ENCODE peak calls at places on chromosomes 13 and 19, in six cellular contexts. V is stomach; M is right atrium auricular region; Q is spleen; T is CD4-positive, alpha-beta T cell; N is naive thymus-derived CD4-positive, alpha-beta T cell. P is an unnamed sample.

GRCh38 chr19:1079566-1080111 is 12.7 kb downstream of the ARHGAP45 start:
- DNase-seq in V (no peak), N (peak; percentile 61), M (no peak), Q (peak; percentile 85), T (peak; percentile 74), P (no peak)

GRCh38 chr13:97205971-97206370 is 16.2 kb upstream of the MBNL2 start:
- DNase-seq in M (no peak), V (no peak), Q (no peak), N (no peak), T (no peak), P (no peak)

GRCh38 chr19:49592486-49593232 is 1.7 kb downstream of the PRR12 start:
- DNase-seq in Q (peak; percentile 79), V (no peak), N (peak; percentile 20), T (no peak), M (no peak), P (no peak)

GRCh38 chr19:44741841-44742352 is 6.6 kb upstream of the BCL3 start:
- DNase-seq in M (peak; percentile 99), N (no peak), Q (peak; percentile 94), T (no peak), V (peak; percentile 98), P (no peak)

GRCh38 chr13:98869408-98870090 is 108.3 kb downstream of the DOCK9 start:
- DNase-seq in N (no peak), Q (no peak), M (no peak), V (peak; percentile 29), T (no peak), P (no peak)

GRCh38 chr19:50922316-50922853 is 11.2 kb upstream of the KLK4 start:
- DNase-seq in Q (peak; percentile 90), V (peak; percentile 75), N (peak; percentile 79), T (peak; percentile 55), M (peak; percentile 62), P (peak; percentile 67)

GRCh38 chr19:47111081-47111589 is 2.4 kb downstream of the ZC3H4 start:
- DNase-seq in T (peak; percentile 38), Q (peak; percentile 89), N (peak; percentile 46), M (no peak), V (peak; percentile 34), P (peak; percentile 33)

GRCh38 chr19:6459356-6460098 is at the start of gene SLC25A23:
- DNase-seq in T (peak; percentile 58), V (peak; percentile 74), N (peak; percentile 51), Q (peak; percentile 86), M (peak; percentile 62), P (peak; percentile 48)

GRCh38 chr13:112756967-112757758 is 67.3 kb downstream of the ATP11A start:
- DNase-seq in Q (peak; percentile 38), T (no peak), V (no peak), N (no peak), M (no peak), P (no peak)

GRCh38 chr19:51525731-51526130 is 5.7 kb downstream of the SIGLEC6 start:
- DNase-seq in M (no peak), V (no peak), Q (peak; percentile 24), T (no peak), N (no peak), P (no peak)

GRCh38 chr13:99941086-99941485 is 30.5 kb downstream of the ZIC5 start:
- DNase-seq in V (no peak), Q (no peak), T (no peak), N (no peak), M (no peak), P (no peak)

GRCh38 chr13:82749551-82749950 is 1132.7 kb downstream of the SLITRK1 start:
- DNase-seq in N (no peak), V (no peak), T (no peak), Q (no peak), M (no peak), P (no peak)

GRCh38 chr19:5557691-5558090 is 10.1 kb downstream of the TINCR start:
- DNase-seq in N (no peak), V (no peak), M (no peak), T (no peak), Q (no peak), P (no peak)

GRCh38 chr13:90445179-90445578 is 902.3 kb upstream of the MIR17HG start:
- DNase-seq in M (no peak), N (no peak), Q (no peak), V (no peak), T (no peak), P (no peak)

GRCh38 chr13:113083402-113084061 is 22.1 kb upstream of the F7 start:
- DNase-seq in Q (peak; percentile 48), M (peak; percentile 74), N (no peak), T (no peak), V (no peak), P (no peak)

GRCh38 chr19:20471441-20471840 is 94.1 kb downstream of the ZNF737 start:
- DNase-seq in V (no peak), Q (no peak), M (no peak), N (no peak), T (no peak), P (no peak)
- H3K9me3 ChIP-seq in V (no peaks in the 10 kb centered on the region), Q (no peaks in the 10 kb centered on the region), M (no peaks in the 10 kb centered on the region), N (no peaks in the 10 kb centered on the region), T (peaks cover 5% of the 10 kb centered on the region), P (no peaks in the 10 kb centered on the region)

GRCh38 chr19:9566729-9567128 is 17.6 kb downstream of the ZNF121 start:
- DNase-seq in Q (no peak), V (no peak), M (no peak), T (no peak), N (no peak), P (no peak)
- H3K9me3 ChIP-seq in Q (peaks cover 100% of the 10 kb centered on the region), V (peaks cover 78% of the 10 kb centered on the region), M (peaks cover 37% of the 10 kb centered on the region), T (peaks cover 98% of the 10 kb centered on the region), N (peaks cover 61% of the 10 kb centered on the region), P (peaks cover 69% of the 10 kb centered on the region)

DNA sequence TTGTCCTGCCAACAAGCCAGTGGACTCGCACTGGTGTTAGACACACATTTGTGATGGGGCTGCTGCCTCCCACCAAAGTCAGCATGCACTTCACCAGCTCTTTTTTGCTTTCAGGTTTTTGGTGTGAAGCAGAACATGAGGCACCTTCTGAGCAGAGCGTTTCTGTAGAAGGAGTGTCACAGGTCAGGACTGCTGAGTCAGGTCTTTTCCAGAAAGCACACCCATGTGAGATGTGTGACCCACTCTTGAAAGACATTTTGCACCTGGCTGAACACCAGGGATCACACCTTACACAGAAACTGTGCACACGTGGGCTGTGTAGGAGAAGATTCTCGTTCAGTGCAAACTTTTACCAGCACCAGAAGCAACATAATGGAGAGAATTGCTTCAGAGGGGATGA is 4.8 kb downstream of the ZNF304 start:
- DNase-seq in Q (no peak), N (no peak), V (no peak), M (no peak), T (no peak), P (no peak)
- H3K9me3 ChIP-seq in Q (peaks cover 72% of the 10 kb centered on the region), N (peaks cover 30% of the 10 kb centered on the region), V (peaks cover 24% of the 10 kb centered on the region), M (no peaks in the 10 kb centered on the region), T (peaks cover 62% of the 10 kb centered on the region), P (no peaks in the 10 kb centered on the region)

GRCh38 chr19:15776264-15776663 is 11.2 kb upstream of the OR10H5 start:
- DNase-seq in T (no peak), V (no peak), M (no peak), Q (no peak), N (no peak), P (no peak)
- H3K9me3 ChIP-seq in T (no peaks in the 10 kb centered on the region), V (no peaks in the 10 kb centered on the region), M (no peaks in the 10 kb centered on the region), Q (no peaks in the 10 kb centered on the region), N (no peaks in the 10 kb centered on the region), P (no peaks in the 10 kb centered on the region)

DNA sequence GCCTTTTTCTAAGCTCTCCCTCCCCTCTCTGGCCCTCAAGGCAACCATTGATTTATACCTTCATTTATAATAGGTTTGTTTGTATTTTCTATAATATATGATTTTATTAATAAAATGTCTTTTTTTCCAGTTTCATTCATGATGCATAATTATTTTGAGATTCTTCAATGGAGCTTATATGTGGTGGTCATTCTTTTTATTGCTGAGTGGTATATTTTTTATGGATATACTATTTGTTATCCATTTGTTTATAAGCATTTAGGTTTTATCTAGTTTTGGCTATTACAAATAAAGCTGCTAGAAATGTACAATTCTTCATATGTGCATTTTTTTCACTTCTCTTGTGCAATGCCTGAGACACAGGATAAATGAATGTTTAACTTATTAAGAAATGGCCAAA is 10.8 kb downstream of the ZNF211 start:
- DNase-seq in T (no peak), V (no peak), M (no peak), Q (no peak), N (no peak), P (no peak)
- H3K9me3 ChIP-seq in T (peaks cover 62% of the 10 kb centered on the region), V (peaks cover 46% of the 10 kb centered on the region), M (peaks cover 12% of the 10 kb centered on the region), Q (peaks cover 98% of the 10 kb centered on the region), N (peaks cover 33% of the 10 kb centered on the region), P (peaks cover 36% of the 10 kb centered on the region)

GRCh38 chr19:58056261-58056660 is 2.8 kb upstream of the ZNF135 start:
- DNase-seq in T (no peak), N (no peak), V (no peak), Q (no peak), M (no peak), P (no peak)

GRCh38 chr19:58053480-58054156 is 5.5 kb upstream of the ZNF135 start:
- DNase-seq in N (no peak), Q (no peak), M (no peak), V (no peak), T (no peak), P (no peak)

GRCh38 chr19:58054792-58055482 is 4.1 kb upstream of the ZNF135 start:
- DNase-seq in V (no peak), M (peak; percentile 60), T (no peak), N (no peak), Q (no peak), P (no peak)

GRCh38 chr19:58056861-58057260 is 2.2 kb upstream of the ZNF135 start:
- DNase-seq in T (no peak), Q (no peak), V (no peak), N (no peak), M (no peak), P (no peak)

DNA sequence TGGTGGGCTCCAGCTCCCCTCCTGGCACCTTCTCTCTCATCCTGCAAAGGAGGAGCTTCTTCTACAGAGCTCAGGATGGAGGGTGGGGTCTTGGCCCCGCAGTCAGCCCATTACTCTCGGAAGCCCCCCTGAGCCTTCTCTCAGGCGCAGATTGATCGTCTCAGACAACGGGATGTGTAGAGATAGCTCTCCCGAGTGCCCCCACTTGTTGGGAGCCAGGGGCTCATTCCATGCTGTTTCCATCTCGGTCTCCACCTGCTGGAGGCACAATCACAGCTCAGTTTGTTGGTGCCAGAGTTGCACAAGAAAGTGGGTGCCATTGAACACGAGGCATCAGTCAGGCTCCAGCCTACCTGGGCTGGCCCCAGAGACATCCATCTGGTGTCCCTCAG is 3.6 kb upstream of the ZNF135 start:
- DNase-seq in M (no peak), T (no peak), V (no peak), Q (no peak), N (no peak), P (no peak)
- H3K9me3 ChIP-seq in M (no peaks in the 10 kb centered on the region), T (peaks cover 75% of the 10 kb centered on the region), V (peaks cover 4% of the 10 kb centered on the region), Q (peaks cover 83% of the 10 kb centered on the region), N (no peaks in the 10 kb centered on the region), P (no peaks in the 10 kb centered on the region)

GRCh38 chr19:22600690-22601648 is 33.2 kb upstream of the ZNF492 start:
- DNase-seq in V (no peak), T (no peak), N (no peak), Q (no peak), M (peak; percentile 13), P (no peak)
- H3K9me3 ChIP-seq in V (peaks cover 2% of the 10 kb centered on the region), T (peaks cover 10% of the 10 kb centered on the region), N (no peaks in the 10 kb centered on the region), Q (peaks cover 85% of the 10 kb centered on the region), M (no peaks in the 10 kb centered on the region), P (no peaks in the 10 kb centered on the region)